ENCODE peak calls at places on chromosome 21, in six cellular contexts. H is AG04450, E is PC-9, O is DND-41, F is upper lobe of right lung, K is HL-60. Q is an unnamed sample.

GRCh38 chr21:34205811-34206635 is 132.6 kb downstream of the MRPS6 start:
- DNase-seq in F (no peak), O (no peak), E (no peak), H (no peak), K (no peak), Q (no peak)

GRCh38 chr21:15211491-15212133 is 146.8 kb upstream of the NRIP1 start:
- DNase-seq in F (no peak), O (no peak), K (no peak), E (no peak), H (no peak), Q (no peak)

GRCh38 chr21:20875741-20876140 is 122.5 kb upstream of the NCAM2 start:
- DNase-seq in F (no peak), K (no peak), O (no peak), E (no peak), H (no peak), Q (peak; percentile 2)

GRCh38 chr21:28111151-28111619 is 881.5 kb downstream of the LTN1 start:
- DNase-seq in H (peak; percentile 95), F (no peak), O (no peak), E (no peak), K (no peak), Q (no peak)

GRCh38 chr21:16587671-16588379 is 858.0 kb downstream of the USP25 start:
- DNase-seq in K (no peak), E (no peak), O (no peak), F (no peak), H (no peak), Q (peak; percentile 55)

GRCh38 chr21:38301321-38302214 is 44.8 kb downstream of the KCNJ15 start:
- DNase-seq in O (no peak), H (no peak), E (no peak), K (no peak), F (no peak), Q (no peak)

GRCh38 chr21:27480841-27481261 is 514.0 kb upstream of the ADAMTS5 start:
- DNase-seq in E (no peak), H (no peak), K (no peak), F (no peak), O (peak; percentile 18), Q (no peak)

GRCh38 chr21:21396424-21396823 is 398.2 kb downstream of the NCAM2 start:
- DNase-seq in O (peak; percentile 13), K (no peak), F (no peak), H (no peak), E (no peak), Q (no peak)

GRCh38 chr21:14888202-14888601 is 176.6 kb downstream of the NRIP1 start:
- DNase-seq in E (no peak), K (no peak), H (no peak), F (no peak), O (no peak), Q (no peak)

GRCh38 chr21:16908087-16908486 is 604.8 kb upstream of the CXADR start:
- DNase-seq in O (no peak), K (no peak), E (peak; percentile 36), H (no peak), F (no peak), Q (no peak)

GRCh38 chr21:31557421-31557955 is 102.0 kb upstream of the SOD1 start:
- DNase-seq in H (no peak), F (peak; percentile 47), O (no peak), E (peak; percentile 14), K (no peak), Q (no peak)

GRCh38 chr21:21664871-21665270 is 666.7 kb downstream of the NCAM2 start:
- DNase-seq in F (no peak), H (no peak), E (no peak), O (no peak), K (no peak), Q (no peak)

GRCh38 chr21:14541840-14542495 is 4.1 kb downstream of the SAMSN1 start:
- DNase-seq in F (no peak), E (no peak), H (no peak), O (peak; percentile 50), K (no peak), Q (no peak)

GRCh38 chr21:26659181-26659580 is 86.1 kb upstream of the CYYR1 start:
- DNase-seq in K (no peak), H (no peak), O (peak; percentile 40), E (no peak), F (no peak), Q (peak; percentile 4)

GRCh38 chr21:33266784-33267135 is 593 bp downstream of the IL10RB start:
- DNase-seq in O (peak; percentile 61), E (no peak), H (no peak), F (peak; percentile 75), K (no peak), Q (no peak)

GRCh38 chr21:32131960-32132359 is 146.9 kb downstream of the MIS18A start:
- DNase-seq in H (no peak), E (no peak), K (no peak), O (no peak), F (no peak), Q (no peak)

GRCh38 chr21:38917045-38917774 is 111.5 kb downstream of the ETS2 start:
- DNase-seq in O (peak; percentile 32), H (no peak), F (no peak), K (no peak), E (no peak), Q (no peak)

GRCh38 chr21:38067086-38067739 is 151.0 kb upstream of the KCNJ6 start:
- DNase-seq in F (no peak), K (no peak), H (no peak), E (no peak), O (no peak), Q (no peak)

GRCh38 chr21:29347274-29347681 is 48.6 kb downstream of the BACH1 start:
- DNase-seq in O (no peak), F (no peak), H (no peak), E (no peak), K (peak; percentile 78), Q (no peak)

GRCh38 chr21:31294691-31295090 is 49.4 kb downstream of the TIAM1 start:
- DNase-seq in H (no peak), K (no peak), E (no peak), F (no peak), O (no peak), Q (no peak)

GRCh38 chr21:34642211-34643075 is 26.4 kb upstream of the CLIC6 start:
- DNase-seq in K (no peak), E (peak; percentile 10), H (no peak), O (no peak), F (no peak), Q (no peak)

GRCh38 chr21:35106246-35106835 is 57.2 kb upstream of the RUNX1 start:
- DNase-seq in O (no peak), K (no peak), E (no peak), H (no peak), F (no peak), Q (no peak)

GRCh38 chr21:46627726-46628125 is 7.7 kb upstream of the PRMT2 start:
- DNase-seq in E (no peak), K (no peak), H (no peak), F (no peak), O (no peak), Q (no peak)

GRCh38 chr21:33848252-33848953 is 67.2 kb downstream of the ATP5PO start:
- DNase-seq in K (no peak), H (no peak), E (peak; percentile 77), O (no peak), F (no peak), Q (peak; percentile 61)

DNA sequence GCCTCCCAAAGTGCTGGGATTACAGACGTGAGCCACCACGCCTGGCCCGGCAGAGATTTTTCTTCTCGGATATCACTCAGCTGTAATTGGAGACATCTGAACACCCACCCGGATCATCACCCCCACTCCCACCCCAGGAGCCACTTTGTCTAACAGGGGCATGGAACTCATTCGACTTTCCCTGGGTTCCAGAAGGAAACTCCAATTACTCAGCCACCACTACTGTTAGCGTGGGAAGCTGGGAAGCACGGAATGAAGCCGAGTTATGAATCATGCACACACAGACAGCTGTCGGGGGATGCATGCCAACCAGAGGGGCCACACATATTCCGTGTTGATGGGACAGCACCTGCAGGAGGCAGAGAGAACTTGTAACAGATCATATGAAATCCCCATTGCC is 85.2 kb downstream of the HLCS start:
- DNase-seq in H (no peak), E (no peak), O (no peak), K (no peak), F (no peak), Q (no peak)
- H3K27ac ChIP-seq in H (no peak overlapping the region), E (no peak overlapping the region), O (no peak overlapping the region), K (no peak overlapping the region), F (no peak overlapping the region), Q (no peak overlapping the region)

DNA sequence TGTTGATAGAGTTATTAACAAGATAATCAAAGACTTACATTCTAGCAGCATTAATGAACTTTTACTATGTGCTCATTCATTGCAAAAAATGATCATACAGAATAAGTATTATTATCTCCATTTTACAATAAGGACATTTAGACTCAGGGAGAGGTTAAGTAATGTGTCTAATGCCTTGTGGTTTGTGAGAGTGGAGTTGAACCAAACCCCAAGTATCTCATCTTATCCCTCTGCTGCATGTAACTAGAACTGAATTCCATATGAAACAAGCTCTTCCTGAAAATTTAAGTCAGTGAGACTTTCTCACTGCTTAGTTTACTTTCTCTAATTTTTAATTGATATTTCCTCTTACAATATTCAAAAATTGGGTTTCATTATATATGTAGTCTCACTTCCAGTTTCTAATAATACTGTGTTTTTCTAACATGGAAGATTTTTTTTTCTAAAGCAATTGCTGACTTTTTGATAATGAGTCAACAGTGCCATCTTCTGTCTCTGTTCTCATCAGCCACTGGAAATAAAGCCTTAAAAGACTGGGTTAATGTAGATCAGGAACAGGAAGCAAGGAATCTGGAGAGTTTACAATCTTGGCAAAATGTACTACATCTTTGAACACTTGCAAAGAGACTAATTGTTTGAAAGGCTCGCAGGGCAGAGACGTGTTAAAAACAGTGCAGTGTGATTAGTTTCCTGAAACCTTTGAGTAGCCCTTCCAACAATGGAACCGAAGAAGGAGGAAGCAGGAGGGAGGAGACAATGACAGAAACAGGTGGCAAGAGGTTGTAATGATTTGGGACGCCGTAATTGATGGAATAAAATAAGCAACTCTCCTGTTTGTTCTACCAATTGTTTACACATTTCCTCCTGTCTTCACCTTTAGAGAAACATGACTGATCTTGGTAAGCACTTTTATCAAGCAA is 567.6 kb downstream of the MRPL39 start:
- DNase-seq in F (no peak), O (no peak), H (no peak), K (peak; percentile 29), E (no peak), Q (no peak)
- TF ChIP-seq CTCF in F (no peak), O (peak; percentile 27), H (peak; percentile 44), K (peak; percentile 32), E (no peak), Q (peak; percentile 24)

DNA sequence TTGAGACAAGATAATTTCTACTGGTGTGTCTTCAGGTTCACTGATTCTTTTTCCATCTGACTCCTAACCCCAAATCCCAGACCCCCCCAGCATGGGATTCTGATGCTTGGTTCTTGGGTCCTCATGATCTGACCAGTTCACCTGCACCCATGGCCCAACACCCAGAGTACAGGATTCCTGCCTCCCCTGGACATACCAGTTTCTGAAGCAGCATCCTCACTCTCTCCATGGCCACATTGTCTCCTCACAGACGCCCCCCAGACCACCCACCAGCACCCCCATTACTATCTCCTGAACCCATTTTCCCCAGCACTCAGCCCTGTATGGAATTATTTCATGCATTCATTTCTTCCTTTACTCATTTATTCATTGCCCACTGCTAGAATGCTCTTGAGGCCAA is 864 bp upstream of the KRTAP12-3 start:
- DNase-seq in K (no peak), O (no peak), E (no peak), H (no peak), F (no peak), Q (no peak)
- H3K27ac ChIP-seq in K (no peak overlapping the region), O (no peak overlapping the region), E (no peak overlapping the region), H (no peak overlapping the region), F (no peak overlapping the region), Q (no peak overlapping the region)

GRCh38 chr21:42887321-42887720 is 5.8 kb upstream of the NDUFV3 start:
- DNase-seq in K (peak; percentile 12), O (no peak), E (no peak), F (no peak), H (no peak), Q (no peak)

GRCh38 chr21:42892931-42893660 is at the start of gene NDUFV3:
- DNase-seq in K (peak; percentile 99), E (peak; percentile 96), H (peak; percentile 92), O (peak; percentile 100), F (peak; percentile 100), Q (peak; percentile 99)

GRCh38 chr21:42892582-42892930 is 553 bp upstream of the NDUFV3 start:
- DNase-seq in H (no peak), F (no peak), E (no peak), O (no peak), K (no peak), Q (no peak)
- TF ChIP-seq CTCF in H (no peak), F (no peak), E (no peak), O (no peak), K (no peak), Q (no peak)